ENCODE peak calls at places on chromosomes 16 and 17, in four cellular contexts. One of them, this sample, is unnamed.

GRCh38 chr17:38898812-38899348 is 26.5 kb upstream of the LASP1NB start:
- DNase-seq in foreskin fibroblast: no peak
- DNase-seq in heart right ventricle: no peak
- DNase-seq in CD8-positive, alpha-beta T cell: peak
- DNase-seq in this sample: no peak

GRCh38 chr17:63549289-63549945 is 860 bp upstream of the DCAF7 start:
- DNase-seq in CD8-positive, alpha-beta T cell: peak
- DNase-seq in foreskin fibroblast: no peak
- DNase-seq in heart right ventricle: no peak
- DNase-seq in this sample: no peak

GRCh38 chr16:22192261-22193133 is 13.6 kb upstream of the EEF2K start:
- DNase-seq in CD8-positive, alpha-beta T cell: peak
- DNase-seq in heart right ventricle: peak
- DNase-seq in foreskin fibroblast: peak
- DNase-seq in this sample: no peak

GRCh38 chr17:41464682-41465081 is 2.5 kb downstream of the KRT32 start:
- DNase-seq in CD8-positive, alpha-beta T cell: no peak
- DNase-seq in heart right ventricle: peak
- DNase-seq in foreskin fibroblast: peak
- DNase-seq in this sample: peak

GRCh38 chr17:40224707-40225092 is 5.6 kb downstream of the WIPF2 start:
- DNase-seq in CD8-positive, alpha-beta T cell: no peak
- DNase-seq in heart right ventricle: peak
- DNase-seq in foreskin fibroblast: peak
- DNase-seq in this sample: no peak

GRCh38 chr17:73196500-73196899 is 3.6 kb downstream of the COG1 start:
- DNase-seq in foreskin fibroblast: peak
- DNase-seq in CD8-positive, alpha-beta T cell: no peak
- DNase-seq in heart right ventricle: no peak
- DNase-seq in this sample: no peak

GRCh38 chr16:81405702-81406113 is 38.9 kb upstream of the CMIP start:
- DNase-seq in foreskin fibroblast: peak
- DNase-seq in CD8-positive, alpha-beta T cell: no peak
- DNase-seq in heart right ventricle: no peak
- DNase-seq in this sample: peak

GRCh38 chr17:8700546-8700945 is 44.1 kb downstream of the CCDC42 start:
- DNase-seq in heart right ventricle: no peak
- DNase-seq in CD8-positive, alpha-beta T cell: no peak
- DNase-seq in foreskin fibroblast: no peak
- DNase-seq in this sample: no peak

GRCh38 chr16:66878067-66878466 is 2.2 kb upstream of the PDP2 start:
- DNase-seq in foreskin fibroblast: peak
- DNase-seq in heart right ventricle: no peak
- DNase-seq in CD8-positive, alpha-beta T cell: no peak
- DNase-seq in this sample: no peak

GRCh38 chr17:39177256-39177655 is 11.3 kb upstream of the ARL5C start:
- DNase-seq in CD8-positive, alpha-beta T cell: no peak
- DNase-seq in heart right ventricle: no peak
- DNase-seq in foreskin fibroblast: peak
- DNase-seq in this sample: no peak

GRCh38 chr16:47667956-47668355 is 206.8 kb downstream of the PHKB start:
- DNase-seq in foreskin fibroblast: no peak
- DNase-seq in heart right ventricle: no peak
- DNase-seq in CD8-positive, alpha-beta T cell: no peak
- DNase-seq in this sample: no peak

GRCh38 chr16:24890746-24891145 is 45.0 kb downstream of the SLC5A11 start:
- DNase-seq in heart right ventricle: no peak
- DNase-seq in CD8-positive, alpha-beta T cell: no peak
- DNase-seq in foreskin fibroblast: no peak
- DNase-seq in this sample: no peak

GRCh38 chr17:29111816-29112499 is 68.2 kb downstream of the MYO18A start:
- DNase-seq in heart right ventricle: peak
- DNase-seq in CD8-positive, alpha-beta T cell: peak
- DNase-seq in foreskin fibroblast: peak
- DNase-seq in this sample: no peak

GRCh38 chr16:66581246-66581952 is 2.1 kb downstream of the CMTM2 start:
- DNase-seq in heart right ventricle: no peak
- DNase-seq in CD8-positive, alpha-beta T cell: no peak
- DNase-seq in foreskin fibroblast: peak
- DNase-seq in this sample: no peak

GRCh38 chr16:74472010-74472409 is 50.7 kb upstream of the CLEC18B start:
- DNase-seq in heart right ventricle: no peak
- DNase-seq in foreskin fibroblast: no peak
- DNase-seq in CD8-positive, alpha-beta T cell: no peak
- DNase-seq in this sample: no peak
- H3K4me3 ChIP-seq in heart right ventricle: no peak
- H3K4me3 ChIP-seq in foreskin fibroblast: no peak
- H3K4me3 ChIP-seq in CD8-positive, alpha-beta T cell: no peak
- H3K4me3 ChIP-seq in this sample: no peak

GRCh38 chr17:79657036-79657435 is 46.2 kb upstream of the RBFOX3 start:
- DNase-seq in CD8-positive, alpha-beta T cell: no peak
- DNase-seq in foreskin fibroblast: no peak
- DNase-seq in heart right ventricle: no peak
- DNase-seq in this sample: no peak

GRCh38 chr17:79659376-79659775 is 48.5 kb upstream of the RBFOX3 start:
- DNase-seq in foreskin fibroblast: no peak
- DNase-seq in CD8-positive, alpha-beta T cell: no peak
- DNase-seq in heart right ventricle: no peak
- DNase-seq in this sample: no peak

GRCh38 chr17:79661292-79662041 is 50.6 kb upstream of the RBFOX3 start:
- DNase-seq in foreskin fibroblast: no peak
- DNase-seq in heart right ventricle: no peak
- DNase-seq in CD8-positive, alpha-beta T cell: no peak
- DNase-seq in this sample: no peak

GRCh38 chr17:79657861-79658810 is 47.3 kb upstream of the RBFOX3 start:
- DNase-seq in heart right ventricle: no peak
- DNase-seq in CD8-positive, alpha-beta T cell: no peak
- DNase-seq in foreskin fibroblast: no peak
- DNase-seq in this sample: no peak

GRCh38 chr17:79658811-79659207 is 48.0 kb upstream of the RBFOX3 start:
- DNase-seq in CD8-positive, alpha-beta T cell: no peak
- DNase-seq in heart right ventricle: no peak
- DNase-seq in foreskin fibroblast: peak
- DNase-seq in this sample: no peak
- TF ChIP-seq CTCF in CD8-positive, alpha-beta T cell: no peak
- TF ChIP-seq CTCF in heart right ventricle: no peak
- TF ChIP-seq CTCF in foreskin fibroblast: peak
- TF ChIP-seq CTCF in this sample: peak

DNA sequence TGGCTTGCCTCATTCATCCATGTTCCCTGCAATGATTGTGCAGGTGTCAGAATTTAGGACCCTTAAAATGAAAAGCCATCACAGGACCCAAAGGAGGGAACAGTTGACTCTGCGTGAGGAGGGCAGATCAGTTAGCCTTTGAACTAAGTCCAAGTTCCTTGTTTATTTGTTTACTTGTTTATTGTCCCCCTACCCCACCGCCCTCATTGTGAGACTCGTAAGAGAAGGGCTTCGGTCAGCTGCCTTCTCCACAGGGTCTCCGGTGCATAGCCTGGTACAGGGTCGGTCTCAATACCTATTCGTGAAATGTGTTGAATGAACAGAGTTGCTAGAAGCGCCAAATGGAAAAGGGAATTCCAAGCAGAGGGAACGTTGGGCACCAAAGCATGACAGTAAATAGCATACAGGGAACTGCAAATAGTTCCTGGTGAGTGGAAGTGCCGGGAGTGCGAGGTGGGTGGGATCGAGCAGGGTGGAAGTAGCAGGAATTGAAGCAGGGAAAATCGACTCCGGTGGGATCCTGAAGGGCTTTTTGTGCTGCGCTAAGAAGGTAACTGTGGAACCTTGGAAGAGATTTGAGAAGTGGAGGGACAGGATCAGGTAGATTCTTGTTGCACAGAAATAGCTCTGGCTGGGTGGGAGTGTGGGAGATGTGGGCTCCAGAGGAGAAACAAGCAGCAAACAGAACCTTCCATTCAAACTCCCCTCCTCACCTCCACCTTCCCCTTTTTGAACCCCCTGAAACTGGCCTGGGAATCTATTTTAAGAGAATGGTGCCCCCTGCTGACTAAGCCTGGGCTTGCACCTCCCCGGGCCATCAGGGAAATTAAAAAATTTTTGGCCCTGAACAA is 12.7 kb downstream of the SLC35B1 start:
- DNase-seq in heart right ventricle: peak
- DNase-seq in CD8-positive, alpha-beta T cell: peak
- DNase-seq in foreskin fibroblast: peak
- DNase-seq in this sample: no peak
- H3K4me3 ChIP-seq in heart right ventricle: no peak
- H3K4me3 ChIP-seq in CD8-positive, alpha-beta T cell: no peak
- H3K4me3 ChIP-seq in foreskin fibroblast: no peak
- H3K4me3 ChIP-seq in this sample: no peak

GRCh38 chr16:82603784-82604411 is 22.9 kb upstream of the CDH13 start:
- DNase-seq in heart right ventricle: peak
- DNase-seq in CD8-positive, alpha-beta T cell: no peak
- DNase-seq in foreskin fibroblast: peak
- DNase-seq in this sample: peak
- TF ChIP-seq CTCF in heart right ventricle: peak
- TF ChIP-seq CTCF in CD8-positive, alpha-beta T cell: no peak
- TF ChIP-seq CTCF in foreskin fibroblast: peak
- TF ChIP-seq CTCF in this sample: peak

DNA sequence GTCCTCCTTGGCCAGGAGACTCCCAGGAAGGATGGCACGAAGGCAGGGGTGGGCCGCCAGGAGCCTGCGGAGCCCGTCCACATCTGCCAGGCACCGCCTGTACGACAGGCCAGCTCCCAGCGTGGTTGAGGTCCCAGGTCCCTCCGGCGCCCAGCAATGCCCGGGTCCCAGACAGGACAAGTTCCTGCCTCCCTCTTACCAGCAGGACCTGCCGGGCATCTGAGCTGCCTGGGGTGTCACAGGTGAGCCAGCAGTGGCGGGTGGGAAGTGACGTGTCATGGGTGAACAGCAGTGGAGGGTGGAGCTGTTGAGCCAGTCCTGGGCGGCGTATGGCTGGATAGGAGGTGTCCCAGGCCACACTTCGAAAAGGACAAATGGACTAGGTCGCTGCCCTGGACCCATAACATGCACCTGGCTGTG is 15.7 kb upstream of the BAHCC1 start:
- DNase-seq in heart right ventricle: no peak
- DNase-seq in CD8-positive, alpha-beta T cell: no peak
- DNase-seq in foreskin fibroblast: no peak
- DNase-seq in this sample: no peak
- H3K4me3 ChIP-seq in heart right ventricle: no peak
- H3K4me3 ChIP-seq in CD8-positive, alpha-beta T cell: no peak
- H3K4me3 ChIP-seq in foreskin fibroblast: no peak
- H3K4me3 ChIP-seq in this sample: no peak

GRCh38 chr16:1610071-1610840 is 1.6 kb downstream of the IFT140 start:
- DNase-seq in CD8-positive, alpha-beta T cell: peak
- DNase-seq in foreskin fibroblast: peak
- DNase-seq in heart right ventricle: peak
- DNase-seq in this sample: no peak
- TF ChIP-seq CTCF in CD8-positive, alpha-beta T cell: no peak
- TF ChIP-seq CTCF in foreskin fibroblast: no peak
- TF ChIP-seq CTCF in heart right ventricle: no peak
- TF ChIP-seq CTCF in this sample: no peak

GRCh38 chr17:49000943-49001342 is 3.8 kb downstream of the IGF2BP1 start:
- DNase-seq in foreskin fibroblast: peak
- DNase-seq in CD8-positive, alpha-beta T cell: no peak
- DNase-seq in heart right ventricle: no peak
- DNase-seq in this sample: peak

GRCh38 chr17:48997827-48998556 is 807 bp downstream of the IGF2BP1 start:
- DNase-seq in heart right ventricle: no peak
- DNase-seq in foreskin fibroblast: peak
- DNase-seq in CD8-positive, alpha-beta T cell: no peak
- DNase-seq in this sample: no peak

GRCh38 chr17:48996696-48997102 is 486 bp upstream of the IGF2BP1 start:
- DNase-seq in heart right ventricle: no peak
- DNase-seq in foreskin fibroblast: no peak
- DNase-seq in CD8-positive, alpha-beta T cell: no peak
- DNase-seq in this sample: no peak

GRCh38 chr17:48997103-48997826 is at the start of gene IGF2BP1:
- DNase-seq in CD8-positive, alpha-beta T cell: no peak
- DNase-seq in foreskin fibroblast: peak
- DNase-seq in heart right ventricle: no peak
- DNase-seq in this sample: no peak

DNA sequence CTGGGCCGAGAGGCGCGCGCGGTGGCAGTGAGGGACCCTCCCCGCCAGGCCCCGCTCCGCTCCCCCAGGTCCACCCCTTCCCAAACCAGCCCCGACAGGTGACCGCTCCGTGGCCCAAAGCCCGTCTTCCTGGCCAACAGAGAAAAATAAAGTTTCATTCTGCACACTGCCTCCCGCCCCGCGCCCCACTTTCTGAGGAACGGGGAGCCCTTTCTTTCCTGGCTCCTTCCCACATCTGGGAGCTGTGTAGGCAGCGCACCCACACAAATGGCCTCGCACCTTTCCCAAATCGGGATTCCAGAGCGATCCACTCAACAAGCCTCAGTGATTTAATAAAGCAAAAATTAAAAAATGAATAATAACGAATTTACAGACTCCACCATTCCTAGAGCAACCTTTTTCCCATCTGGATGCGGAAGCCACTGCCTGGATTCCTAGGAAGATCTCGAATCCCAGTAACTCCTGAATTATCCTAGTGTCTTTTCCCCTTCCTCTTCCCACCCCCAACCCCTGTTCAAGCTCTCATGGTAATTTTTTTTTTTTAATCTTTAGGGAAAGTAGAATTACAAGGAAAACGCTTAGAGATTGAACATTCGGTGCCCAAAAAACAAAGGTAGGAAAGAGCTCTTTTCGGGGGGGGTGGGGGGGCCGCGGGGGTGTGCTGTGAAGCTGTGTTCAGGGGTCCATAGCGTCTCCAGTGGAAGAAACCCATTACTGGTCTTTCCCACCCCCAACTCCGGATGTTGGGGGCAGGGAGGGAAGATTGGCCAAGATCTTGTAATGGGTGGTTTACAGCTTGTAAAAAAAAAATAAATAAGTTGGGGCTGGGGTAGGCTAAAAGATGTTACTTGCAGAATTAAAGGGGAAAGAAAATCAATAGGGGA is 1.6 kb downstream of the IGF2BP1 start:
- DNase-seq in heart right ventricle: no peak
- DNase-seq in foreskin fibroblast: no peak
- DNase-seq in CD8-positive, alpha-beta T cell: no peak
- DNase-seq in this sample: no peak
- H3K4me3 ChIP-seq in heart right ventricle: no peak
- H3K4me3 ChIP-seq in foreskin fibroblast: peak
- H3K4me3 ChIP-seq in CD8-positive, alpha-beta T cell: no peak
- H3K4me3 ChIP-seq in this sample: peak

DNA sequence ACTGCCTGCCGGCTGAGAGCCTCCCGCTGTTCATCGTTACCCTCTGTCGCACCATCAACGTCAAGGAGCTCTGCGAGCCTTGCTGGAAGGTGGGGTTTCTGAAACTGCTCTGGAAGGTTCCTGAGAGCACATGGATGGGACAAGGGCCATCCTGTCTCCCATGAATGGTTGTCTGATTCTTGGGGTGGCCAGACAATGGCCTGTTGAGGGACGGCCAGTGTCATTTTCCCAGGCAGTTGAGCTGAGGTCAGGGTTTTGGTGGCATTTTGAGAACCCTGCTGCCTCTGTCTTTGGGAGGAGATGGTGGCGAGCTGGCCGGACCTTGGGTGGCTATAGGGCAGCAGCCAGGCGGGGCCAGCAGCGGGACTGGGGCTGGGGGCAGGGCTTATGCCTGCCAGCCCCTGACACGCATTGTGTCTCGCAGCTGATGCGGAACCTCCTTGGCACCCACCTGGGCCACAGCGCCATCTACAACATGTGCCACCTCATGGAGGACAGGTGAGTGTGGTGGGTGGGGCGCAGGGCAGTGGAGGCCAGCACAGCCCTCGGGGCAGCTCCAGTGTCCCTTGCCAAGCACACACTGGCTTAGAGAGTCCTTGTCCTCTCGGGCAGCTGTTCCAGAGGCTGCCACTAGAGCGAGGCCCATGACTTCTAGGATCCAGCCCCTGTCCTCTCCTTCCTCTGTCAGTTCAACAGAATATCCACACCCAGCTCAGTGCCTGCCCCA is 9.1 kb downstream of the TSC2 start:
- DNase-seq in foreskin fibroblast: peak
- DNase-seq in heart right ventricle: no peak
- DNase-seq in CD8-positive, alpha-beta T cell: no peak
- DNase-seq in this sample: no peak
- TF ChIP-seq CTCF in foreskin fibroblast: no peak
- TF ChIP-seq CTCF in heart right ventricle: no peak
- TF ChIP-seq CTCF in CD8-positive, alpha-beta T cell: no peak
- TF ChIP-seq CTCF in this sample: no peak

This sample was measured in AG04449.